ENCODE peak calls at places on chromosomes 13 and 19, in eight cellular contexts. B is renal cortical epithelial cell; R is stimulated activated CD8-positive, alpha-beta memory T cell treated with anti-CD3 and anti-CD28 coated beads, Interleukin-2, amount 100 ng/mL, for 1 hour; X is GDM1; S is aorta; J is nucleus accumbens; F is iris pigment epithelial cell; O is activated CD4-positive, alpha-beta T cell treated with anti-CD3 and anti-CD28 coated beads for 36 hours. L is an unnamed sample.

GRCh38 chr13:18212873-18213272 is 968.8 kb downstream of the TUBA3C start:
- DNase-seq in J (no peak), R (no peak), S (no peak), O (peak; percentile 45), F (no peak), B (peak; percentile 15), X (no peak), L (peak; percentile 5)

GRCh38 chr19:40348961-40349507 is 539 bp downstream of the PLD3 start:
- DNase-seq in O (peak; percentile 18), S (no peak), F (peak; percentile 42), X (no peak), J (no peak), R (no peak), B (peak; percentile 59), L (peak; percentile 21)

GRCh38 chr19:16061943-16062342 is 14.4 kb upstream of the TPM4 start:
- DNase-seq in S (no peak), R (no peak), O (peak; percentile 54), B (no peak), F (no peak), J (no peak), X (no peak), L (no peak)

GRCh38 chr19:38089440-38089839 is 134.6 kb downstream of the DPF1 start:
- DNase-seq in S (no peak), B (no peak), O (no peak), F (no peak), J (no peak), R (no peak), X (no peak), L (no peak)

GRCh38 chr13:99656843-99657506 is 155.7 kb downstream of the TM9SF2 start:
- DNase-seq in F (no peak), O (peak; percentile 18), R (no peak), J (no peak), S (no peak), B (no peak), X (no peak), L (no peak)

GRCh38 chr19:42683917-42684513 is 56.3 kb downstream of the PSG3 start:
- DNase-seq in F (peak; percentile 36), R (no peak), X (no peak), J (no peak), S (no peak), O (peak; percentile 45), B (peak; percentile 9), L (peak; percentile 43)

GRCh38 chr19:33214621-33215020 is 11.0 kb downstream of the SLC7A10 start:
- DNase-seq in J (no peak), F (peak; percentile 58), B (no peak), O (no peak), R (no peak), X (peak; percentile 29), S (no peak), L (peak; percentile 21)

GRCh38 chr19:14555918-14556661 is 15.8 kb downstream of the NDUFB7 start:
- DNase-seq in O (peak; percentile 37), R (no peak), F (peak; percentile 73), B (peak; percentile 63), J (no peak), X (no peak), S (no peak), L (peak; percentile 48)

GRCh38 chr19:57560049-57560491 is 407 bp upstream of the ZNF550 start:
- DNase-seq in F (peak; percentile 79), S (peak; percentile 80), B (peak; percentile 29), J (no peak), R (no peak), X (no peak), O (peak; percentile 8), L (peak; percentile 94)

GRCh38 chr19:13817018-13817614 is 21.9 kb downstream of the ZSWIM4 start:
- DNase-seq in S (no peak), X (no peak), J (no peak), F (no peak), B (no peak), R (no peak), O (peak; percentile 72), L (no peak)

GRCh38 chr13:31046711-31047279 is 114.3 kb downstream of the TEX26 start:
- DNase-seq in X (no peak), J (no peak), B (peak; percentile 52), O (no peak), F (peak; percentile 73), S (no peak), R (no peak), L (no peak)

GRCh38 chr13:44952671-44953070 is 36.6 kb downstream of the NUFIP1 start:
- DNase-seq in J (no peak), S (no peak), R (no peak), F (no peak), O (no peak), X (no peak), B (no peak), L (no peak)

GRCh38 chr13:45119469-45119989 is 781 bp upstream of the GTF2F2 start:
- DNase-seq in X (peak; percentile 47), R (peak; percentile 38), F (peak; percentile 67), J (no peak), O (peak; percentile 72), B (no peak), S (no peak), L (peak; percentile 40)

GRCh38 chr19:3224346-3225325 is at the start of gene CELF5:
- DNase-seq in B (no peak), X (no peak), S (no peak), F (no peak), J (peak; percentile 31), O (peak; percentile 77), R (peak; percentile 20), L (peak; percentile 38)

GRCh38 chr19:16088351-16088984 is 12.2 kb downstream of the TPM4 start:
- DNase-seq in B (no peak), O (no peak), F (no peak), S (no peak), J (no peak), R (no peak), X (no peak), L (no peak)

GRCh38 chr19:33795370-33796163 is 1.1 kb upstream of the KCTD15 start:
- DNase-seq in B (peak; percentile 57), O (peak; percentile 77), X (peak; percentile 82), F (peak; percentile 85), J (peak; percentile 84), S (peak; percentile 93), R (no peak), L (peak; percentile 84)

GRCh38 chr19:6047741-6048231 is 62.5 kb downstream of the RFX2 start:
- DNase-seq in J (no peak), B (peak; percentile 49), F (peak; percentile 48), R (no peak), X (no peak), S (no peak), O (no peak), L (peak; percentile 47)

GRCh38 chr13:100197591-100198365 is 108.9 kb downstream of the PCCA start:
- DNase-seq in S (no peak), X (no peak), O (no peak), B (peak; percentile 26), F (no peak), R (no peak), J (no peak), L (no peak)

GRCh38 chr19:15210323-15210774 is 9.6 kb upstream of the NOTCH3 start:
- DNase-seq in R (no peak), S (peak; percentile 91), X (no peak), B (peak; percentile 37), O (no peak), F (no peak), J (no peak), L (peak; percentile 81)

GRCh38 chr13:29427937-29428309 is 167.6 kb downstream of the SLC7A1 start:
- DNase-seq in F (no peak), J (no peak), S (no peak), O (no peak), B (no peak), X (no peak), R (no peak), L (no peak)

GRCh38 chr19:35943542-35944301 is 7.5 kb downstream of the LRFN3 start:
- DNase-seq in F (no peak), X (no peak), R (no peak), O (no peak), B (no peak), S (no peak), J (no peak), L (no peak)

GRCh38 chr13:100517135-100517534 is 71.5 kb downstream of the GGACT start:
- DNase-seq in S (no peak), B (peak; percentile 89), R (no peak), J (no peak), O (no peak), X (no peak), F (no peak), L (no peak)

GRCh38 chr13:60790620-60791019 is 393.6 kb downstream of the TDRD3 start:
- DNase-seq in O (no peak), R (no peak), X (no peak), S (no peak), J (no peak), F (no peak), B (no peak), L (no peak)

GRCh38 chr13:91133941-91134772 is 213.3 kb upstream of the MIR17HG start:
- DNase-seq in J (no peak), X (peak; percentile 52), F (peak; percentile 54), S (no peak), B (peak; percentile 81), R (no peak), O (peak; percentile 49), L (peak; percentile 44)

GRCh38 chr13:99834246-99834645 is 137.3 kb downstream of the ZIC5 start:
- DNase-seq in R (no peak), B (no peak), S (no peak), F (no peak), X (no peak), O (no peak), J (no peak), L (no peak)

GRCh38 chr19:1489463-1489971 is 633 bp downstream of the PCSK4 start:
- DNase-seq in B (no peak), J (no peak), S (peak; percentile 75), X (no peak), F (no peak), R (no peak), O (no peak), L (no peak)

GRCh38 chr13:100547805-100548204 is 40.8 kb downstream of the GGACT start:
- DNase-seq in S (no peak), B (no peak), J (no peak), O (no peak), F (no peak), R (no peak), X (no peak), L (peak; percentile 28)

GRCh38 chr13:104318121-104318520 is 1251.9 kb upstream of the SLC10A2 start:
- DNase-seq in B (peak; percentile 62), S (no peak), R (no peak), F (peak; percentile 72), O (no peak), J (no peak), X (no peak), L (no peak)

GRCh38 chr13:75359266-75359665 is 122.7 kb downstream of the TBC1D4 start:
- DNase-seq in B (peak; percentile 98), R (no peak), O (no peak), S (no peak), X (no peak), F (peak; percentile 94), J (no peak), L (peak; percentile 93)

GRCh38 chr13:70432276-70432805 is 324.1 kb upstream of the KLHL1 start:
- DNase-seq in B (no peak), X (no peak), F (no peak), S (no peak), O (no peak), R (no peak), J (no peak), L (no peak)

GRCh38 chr19:15488489-15489226 is 9.4 kb upstream of the PGLYRP2 start:
- DNase-seq in R (no peak), J (no peak), S (no peak), X (no peak), O (no peak), F (no peak), B (no peak), L (no peak)

GRCh38 chr19:5403968-5404640 is 51.1 kb upstream of the ZNRF4 start:
- DNase-seq in X (peak; percentile 63), J (peak; percentile 32), O (peak; percentile 85), B (peak; percentile 57), S (peak; percentile 92), R (peak; percentile 2), F (peak; percentile 81), L (peak; percentile 82)

GRCh38 chr13:107545946-107546502 is 669.3 kb downstream of the LIG4 start:
- DNase-seq in R (no peak), X (no peak), S (no peak), J (no peak), O (no peak), B (peak; percentile 28), F (no peak), L (no peak)

GRCh38 chr13:51291341-51291740 is 48.1 kb upstream of the SERPINE3 start:
- DNase-seq in B (no peak), R (no peak), S (no peak), X (no peak), J (no peak), F (no peak), O (no peak), L (no peak)